ENCODE peak calls at places on chromosomes 2 and 18, in eight cellular contexts. G is RWPE1; L is fibroblast of gingiva; S is fibroblast of mammary gland; O is astrocyte of the spinal cord; R is stimulated activated CD4-positive, alpha-beta T cell treated with anti-CD3 and anti-CD28 coated beads, Interleukin-4, amount 100 ng/mL, for 24 hours; F is MCF 10A; V is activated naive CD4-positive, alpha-beta T cell treated with anti-CD3 and anti-CD28 coated beads, Interleukin-2, amount 50 U/mL, for 16 hours. Q is an unnamed sample.

GRCh38 chr2:233686967-233687366 is 5.3 kb downstream of the UGT1A7 start:
- DNase-seq in R (no peak), G (no peak), F (no peak), S (no peak), L (no peak), V (no peak), O (no peak), Q (no peak)

GRCh38 chr18:76426738-76427305 is 68.2 kb downstream of the ZNF516 start:
- DNase-seq in R (no peak), L (no peak), F (peak), O (no peak), V (no peak), G (peak), S (peak), Q (peak)

GRCh38 chr2:165698621-165698946 is 95.5 kb downstream of the GALNT3 start:
- DNase-seq in V (no peak), L (peak), R (no peak), G (peak), F (peak), S (peak), O (peak), Q (peak)

GRCh38 chr2:241412144-241412543 is 56.1 kb downstream of the FARP2 start:
- DNase-seq in S (peak), O (peak), L (peak), V (no peak), G (no peak), R (no peak), F (peak), Q (peak)

GRCh38 chr2:183898641-183899040 is 699.7 kb upstream of the ZNF804A start:
- DNase-seq in G (peak), S (no peak), L (no peak), F (no peak), R (no peak), O (peak), V (no peak), Q (no peak)

GRCh38 chr2:223735035-223735640 is 102.2 kb downstream of the AP1S3 start:
- DNase-seq in F (peak), R (no peak), S (peak), L (peak), O (no peak), G (no peak), V (no peak), Q (peak)

GRCh38 chr2:129212337-129212958 is 767.0 kb upstream of the RAB6C start:
- DNase-seq in V (no peak), F (no peak), O (no peak), S (no peak), G (no peak), R (no peak), L (no peak), Q (no peak)

GRCh38 chr2:24613154-24613814 is 122.2 kb downstream of the NCOA1 start:
- DNase-seq in G (no peak), F (peak), S (peak), R (no peak), L (peak), V (no peak), O (peak), Q (peak)

GRCh38 chr18:47986724-47987455 is 56.4 kb upstream of the SMAD2 start:
- DNase-seq in G (no peak), V (no peak), S (no peak), O (no peak), L (no peak), R (no peak), F (no peak), Q (peak)

GRCh38 chr2:166417669-166418068 is 41.9 kb upstream of the SCN9A start:
- DNase-seq in V (no peak), R (no peak), F (peak), G (peak), O (peak), S (peak), L (peak), Q (peak)

GRCh38 chr2:16666453-16666801 is 793 bp upstream of the CYRIA start:
- DNase-seq in R (no peak), O (peak), G (no peak), L (peak), F (peak), S (peak), V (no peak), Q (peak)

GRCh38 chr18:457533-457932 is 43.0 kb downstream of the COLEC12 start:
- DNase-seq in L (peak), G (no peak), F (peak), S (peak), R (no peak), O (no peak), V (no peak), Q (peak)

GRCh38 chr2:68103656-68104055 is 40.9 kb upstream of the C1D start:
- DNase-seq in O (no peak), R (no peak), G (no peak), F (no peak), S (peak), V (no peak), L (peak), Q (no peak)

GRCh38 chr2:120539937-120540718 is 194.2 kb downstream of the INHBB start:
- DNase-seq in R (no peak), V (no peak), L (peak), O (peak), G (peak), F (peak), S (peak), Q (peak)

GRCh38 chr2:114598329-114598728 is 155.9 kb downstream of the DPP10 start:
- DNase-seq in L (no peak), R (no peak), V (no peak), G (no peak), S (no peak), O (no peak), F (no peak), Q (no peak)

GRCh38 chr2:211351998-211352397 is 795.6 kb downstream of the CPS1 start:
- DNase-seq in R (no peak), L (no peak), O (no peak), G (peak), V (no peak), S (no peak), F (peak), Q (no peak)

Q was measured in iris pigment epithelial cell.